ENCODE peak calls at places on chromosomes 16 and 17, in seven cellular contexts. E is right lobe of liver, N is ascending aorta, B is HepG2, H is breast epithelium, I is kidney epithelial cell, M is left ventricle myocardium inferior. S is an unnamed sample.

GRCh38 chr16:24497405-24497804 is 42.0 kb upstream of the RBBP6 start:
- DNase-seq in E (no peak), N (no peak), B (no peak), H (no peak), I (no peak), M (no peak), S (no peak)

GRCh38 chr17:80035687-80035936 is at the start of gene TBC1D16:
- DNase-seq in E (no peak), N (no peak), B (no peak), H (no peak), I (no peak), M (no peak), S (no peak)

GRCh38 chr16:88681709-88682451 is 4.4 kb downstream of the SNAI3 start:
- DNase-seq in E (no peak), N (no peak), B (no peak), H (no peak), I (no peak), M (peak; percentile 55), S (no peak)

GRCh38 chr16:1565083-1565805 is 31.8 kb downstream of the TMEM204 start:
- DNase-seq in E (no peak), N (no peak), B (no peak), H (no peak), I (no peak), M (no peak), S (no peak)

GRCh38 chr16:46914556-46915201 is 30.5 kb downstream of the GPT2 start:
- DNase-seq in E (no peak), N (no peak), B (no peak), H (no peak), I (no peak), M (no peak), S (no peak)

GRCh38 chr17:41063449-41063848 is 2.2 kb downstream of the KRTAP2-4 start:
- DNase-seq in E (no peak), N (no peak), B (peak; percentile 23), H (no peak), I (no peak), M (no peak), S (no peak)

GRCh38 chr17:74601944-74602572 is 10.0 kb upstream of the CD300LD start:
- DNase-seq in E (no peak), N (no peak), B (peak; percentile 60), H (peak; percentile 10), I (no peak), M (no peak), S (no peak)

GRCh38 chr17:46738544-46738943 is 79.9 kb downstream of the WNT3 start:
- DNase-seq in E (no peak), N (no peak), B (no peak), H (no peak), I (no peak), M (no peak), S (no peak)

GRCh38 chr17:38719284-38719942 is 10.7 kb upstream of the CISD3 start:
- DNase-seq in E (no peak), N (no peak), B (no peak), H (no peak), I (no peak), M (no peak), S (no peak)

GRCh38 chr17:38719943-38720641 is 10.0 kb upstream of the CISD3 start:
- DNase-seq in E (no peak), N (no peak), B (no peak), H (no peak), I (no peak), M (no peak), S (no peak)

GRCh38 chr17:38724337-38724988 is 5.7 kb upstream of the CISD3 start:
- DNase-seq in E (no peak), N (no peak), B (no peak), H (no peak), I (no peak), M (peak; percentile 72), S (no peak)

GRCh38 chr17:38721802-38722201 is 8.3 kb upstream of the CISD3 start:
- DNase-seq in E (no peak), N (no peak), B (no peak), H (no peak), I (no peak), M (no peak), S (no peak)

GRCh38 chr17:38720941-38721340 is 9.2 kb upstream of the CISD3 start:
- DNase-seq in E (no peak), N (no peak), B (no peak), H (no peak), I (no peak), M (no peak), S (no peak)
- H3K4me3 ChIP-seq in E (no peak overlapping the region), N (no peak overlapping the region), B (no peak overlapping the region), H (no peak overlapping the region), I (no peak overlapping the region), M (no peak overlapping the region), S (no peak overlapping the region)

DNA sequence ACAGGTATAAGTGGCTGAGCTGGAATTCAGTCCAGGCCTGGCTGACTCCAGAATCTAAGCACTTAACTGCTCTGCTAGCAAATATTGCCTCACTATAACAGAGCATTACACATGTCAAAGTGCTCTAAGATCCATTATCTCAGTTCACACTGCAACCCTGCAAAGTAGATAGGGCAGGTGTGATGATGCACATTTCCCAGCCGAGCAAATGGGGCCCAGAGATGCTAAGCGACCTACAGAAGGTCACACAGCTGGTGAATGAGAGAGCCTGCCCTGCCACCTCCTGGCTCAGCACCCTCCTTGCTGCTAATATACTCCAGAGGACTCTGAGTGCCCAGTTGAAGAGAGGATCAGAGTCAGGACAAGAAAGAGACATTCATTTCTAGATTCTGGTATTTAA is 73.6 kb upstream of the CCL1 start:
- DNase-seq in E (no peak), N (no peak), B (no peak), H (no peak), I (no peak), M (no peak), S (no peak)
- TF ChIP-seq CTCF in E (no peak), N (no peak), B (no peak), H (no peak), I (no peak), M (no peak), S (no peak)

GRCh38 chr16:73054732-73055481 is 7.0 kb upstream of the ZFHX3 start:
- DNase-seq in E (no peak), N (no peak), B (peak; percentile 73), H (no peak), I (no peak), M (no peak), S (no peak)

GRCh38 chr16:73052441-73053030 is 4.6 kb upstream of the ZFHX3 start:
- DNase-seq in E (no peak), N (no peak), B (no peak), H (no peak), I (no peak), M (no peak), S (no peak)

GRCh38 chr16:73053379-73054130 is 5.6 kb upstream of the ZFHX3 start:
- DNase-seq in E (no peak), N (no peak), B (peak; percentile 75), H (no peak), I (no peak), M (no peak), S (no peak)

GRCh38 chr16:73053038-73053378 is 5.1 kb upstream of the ZFHX3 start:
- DNase-seq in E (no peak), N (no peak), B (no peak), H (no peak), I (no peak), M (no peak), S (no peak)

GRCh38 chr16:73054131-73054496 is 6.2 kb upstream of the ZFHX3 start:
- DNase-seq in E (no peak), N (no peak), B (no peak), H (no peak), I (no peak), M (no peak), S (no peak)
- H3K27me3 ChIP-seq in E (no peaks in the 10 kb centered on the region), N (no peaks in the 10 kb centered on the region), B (no peaks in the 10 kb centered on the region), H (no peaks in the 10 kb centered on the region), I (no peaks in the 10 kb centered on the region), M (no peaks in the 10 kb centered on the region), S (no peaks in the 10 kb centered on the region)

GRCh38 chr17:48624544-48625501 is 1.3 kb downstream of the HOXB9 start:
- DNase-seq in E (no peak), N (no peak), B (no peak), H (no peak), I (no peak), M (no peak), S (no peak)
- H3K4me3 ChIP-seq in E (no peak overlapping the region), N (peak overlapping the region; percentile 35), B (no peak overlapping the region), H (peak overlapping the region; percentile 47), I (peak overlapping the region; percentile 88), M (peak overlapping the region; percentile 58), S (no peak overlapping the region)

GRCh38 chr17:8574687-8575086 is 55.8 kb downstream of the MYH10 start:
- DNase-seq in E (no peak), N (no peak), B (peak; percentile 10), H (no peak), I (no peak), M (peak; percentile 21), S (no peak)
- TF ChIP-seq CTCF in E (no peak), N (peak; percentile 16), B (no peak), H (no peak), I (peak; percentile 15), M (peak; percentile 60), S (no peak)

GRCh38 chr17:38704645-38705522 is at the start of gene MLLT6:
- DNase-seq in E (peak; percentile 74), N (peak; percentile 25), B (peak; percentile 64), H (peak; percentile 78), I (no peak), M (peak; percentile 82), S (no peak)

GRCh38 chr17:38702166-38702899 is 2.7 kb upstream of the MLLT6 start:
- DNase-seq in E (peak; percentile 89), N (peak; percentile 59), B (peak; percentile 86), H (peak; percentile 92), I (no peak), M (peak; percentile 92), S (no peak)

GRCh38 chr17:38702900-38703741 is 2.0 kb upstream of the MLLT6 start:
- DNase-seq in E (peak; percentile 54), N (no peak), B (no peak), H (no peak), I (no peak), M (no peak), S (no peak)

GRCh38 chr17:38703742-38704644 is 1.1 kb upstream of the MLLT6 start:
- DNase-seq in E (peak; percentile 84), N (peak; percentile 14), B (peak; percentile 100), H (peak; percentile 91), I (no peak), M (peak; percentile 84), S (no peak)

GRCh38 chr17:38701504-38702165 is 3.4 kb upstream of the MLLT6 start:
- DNase-seq in E (no peak), N (no peak), B (peak; percentile 49), H (no peak), I (no peak), M (no peak), S (no peak)
- H3K27me3 ChIP-seq in E (no peaks in the 10 kb centered on the region), N (no peaks in the 10 kb centered on the region), B (no peaks in the 10 kb centered on the region), H (no peaks in the 10 kb centered on the region), I (no peaks in the 10 kb centered on the region), M (no peaks in the 10 kb centered on the region), S (no peaks in the 10 kb centered on the region)

GRCh38 chr17:31842416-31843381 is 16.3 kb downstream of the COPRS start:
- DNase-seq in E (peak; percentile 76), N (no peak), B (peak; percentile 62), H (peak; percentile 81), I (no peak), M (peak; percentile 57), S (no peak)
- H3K4me3 ChIP-seq in E (peak overlapping the region; percentile 35), N (no peak overlapping the region), B (peak overlapping the region; percentile 45), H (no peak overlapping the region), I (no peak overlapping the region), M (peak overlapping the region; percentile 52), S (no peak overlapping the region)